ENCODE peak calls at places on chromosomes 3 and 15, in four cellular contexts. N is SK-N-SH, Y is epithelial cell of esophagus, U is tibial artery. O is an unnamed sample.

GRCh38 chr3:50442940-50443579 is 60.4 kb downstream of the CACNA2D2 start:
- DNase-seq in Y (no peak), N (no peak), U (no peak), O (no peak)

GRCh38 chr3:66993082-66993481 is 5.0 kb upstream of the KBTBD8 start:
- DNase-seq in U (no peak), Y (no peak), N (no peak), O (no peak)

GRCh38 chr3:112086857-112087524 is 802 bp downstream of the C3orf52 start:
- DNase-seq in N (no peak), U (no peak), Y (peak; percentile 82), O (no peak)

GRCh38 chr3:116020495-116020894 is 397.2 kb downstream of the GAP43 start:
- DNase-seq in U (no peak), N (no peak), Y (peak; percentile 86), O (no peak)

GRCh38 chr3:21705769-21706168 is 45.2 kb downstream of the ZNF385D start:
- DNase-seq in U (peak; percentile 57), Y (peak; percentile 78), N (no peak), O (no peak)

GRCh38 chr3:138945646-138946553 is 1.0 kb downstream of the FOXL2 start:
- DNase-seq in Y (peak; percentile 66), U (no peak), N (peak; percentile 79), O (no peak)

GRCh38 chr3:134231131-134231530 is 19.5 kb downstream of the RYK start:
- DNase-seq in U (no peak), Y (no peak), N (no peak), O (no peak)

GRCh38 chr3:48058089-48058488 is 41.9 kb upstream of the MAP4 start:
- DNase-seq in U (no peak), N (no peak), Y (no peak), O (no peak)

GRCh38 chr15:89870688-89871288 is 23.0 kb downstream of the AP3S2 start:
- DNase-seq in N (no peak), U (no peak), Y (no peak), O (no peak)

GRCh38 chr3:106172780-106173179 is 304.0 kb upstream of the CBLB start:
- DNase-seq in U (no peak), N (no peak), Y (no peak), O (peak; percentile 54)

GRCh38 chr3:159805411-159805772 is 183.2 kb upstream of the IL12A start:
- DNase-seq in U (no peak), N (no peak), Y (no peak), O (no peak)
- TF ChIP-seq CTCF in U (no peak), N (no peak), Y (no peak), O (no peak)

GRCh38 chr3:130895690-130896089 is 1.8 kb downstream of the ATP2C1 start:
- DNase-seq in U (no peak), N (no peak), Y (no peak), O (no peak)

GRCh38 chr3:130892759-130893239 is 1.1 kb upstream of the ATP2C1 start:
- DNase-seq in Y (peak; percentile 87), U (peak; percentile 73), N (peak; percentile 70), O (peak; percentile 64)

GRCh38 chr3:130894130-130894872 is 417 bp downstream of the ATP2C1 start:
- DNase-seq in U (peak; percentile 35), Y (peak; percentile 27), N (peak; percentile 75), O (peak; percentile 38)

GRCh38 chr3:130894873-130895330 is 1.0 kb downstream of the ATP2C1 start:
- DNase-seq in U (no peak), N (no peak), Y (peak; percentile 13), O (no peak)

GRCh38 chr3:130893240-130894129 is at the start of gene ATP2C1:
- DNase-seq in Y (peak; percentile 97), N (peak; percentile 95), U (peak; percentile 97), O (peak; percentile 95)
- TF ChIP-seq CTCF in Y (no peak), N (peak; percentile 2), U (no peak), O (no peak)

GRCh38 chr3:36843065-36844051 is 79.0 kb upstream of the DCLK3 start:
- DNase-seq in N (peak; percentile 43), U (no peak), Y (peak; percentile 57), O (peak; percentile 40)
- TF ChIP-seq CTCF in N (peak; percentile 55), U (peak; percentile 16), Y (peak; percentile 78), O (peak; percentile 48)

GRCh38 chr3:159271799-159272512 is 470.1 kb downstream of the MFSD1 start:
- DNase-seq in Y (no peak), N (no peak), U (no peak), O (no peak)

GRCh38 chr3:159263750-159264561 is 462.1 kb downstream of the MFSD1 start:
- DNase-seq in Y (peak; percentile 66), N (peak; percentile 42), U (no peak), O (peak; percentile 19)

GRCh38 chr3:159265705-159266104 is 463.9 kb downstream of the MFSD1 start:
- DNase-seq in N (peak; percentile 32), Y (no peak), U (no peak), O (no peak)

GRCh38 chr3:159266779-159267178 is 464.9 kb downstream of the MFSD1 start:
- DNase-seq in N (peak; percentile 24), U (no peak), Y (peak; percentile 72), O (no peak)
- TF ChIP-seq CTCF in N (peak; percentile 44), U (no peak), Y (peak; percentile 48), O (peak; percentile 4)

GRCh38 chr3:127305499-127305898 is 17.7 kb upstream of the PRR20G start:
- DNase-seq in N (peak; percentile 69), Y (no peak), U (no peak), O (no peak)

GRCh38 chr3:127307918-127308317 is 20.1 kb upstream of the PRR20G start:
- DNase-seq in Y (no peak), N (no peak), U (no peak), O (no peak)

GRCh38 chr3:127307431-127307830 is 19.6 kb upstream of the PRR20G start:
- DNase-seq in N (no peak), Y (no peak), U (no peak), O (peak; percentile 44)

GRCh38 chr3:127306361-127307112 is 18.7 kb upstream of the PRR20G start:
- DNase-seq in N (no peak), U (no peak), Y (no peak), O (no peak)

DNA sequence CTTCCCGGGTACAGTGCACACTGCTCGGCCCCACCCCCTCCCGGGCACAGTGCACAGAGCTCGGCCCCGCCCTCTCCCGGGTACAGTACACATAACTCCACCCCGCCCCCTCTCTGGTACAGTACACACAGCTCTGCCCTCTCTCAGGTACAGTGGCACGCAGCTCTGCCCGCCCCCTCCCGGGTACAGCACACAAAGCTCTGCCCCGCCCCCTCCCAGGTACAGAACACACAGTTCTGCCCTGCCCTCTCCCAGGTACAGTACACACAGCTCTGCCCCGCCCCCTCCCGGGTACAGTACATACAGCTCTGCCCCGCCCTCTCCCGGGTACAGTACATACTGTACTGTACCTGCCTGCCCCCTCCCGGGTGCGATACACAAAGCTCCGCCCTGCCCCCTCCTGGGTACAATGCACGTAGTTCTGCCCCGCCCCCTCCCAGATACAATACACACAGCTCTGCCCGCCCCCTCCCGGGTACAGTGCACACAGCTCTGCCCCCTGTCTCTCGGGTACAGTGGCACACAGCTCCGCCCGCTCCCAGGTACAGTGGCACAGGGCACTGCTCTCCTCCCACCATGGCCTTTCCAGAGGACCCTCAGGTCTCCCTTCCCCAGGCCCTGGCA is 16.4 kb upstream of the PRR20G start:
- DNase-seq in U (no peak), N (peak; percentile 80), Y (peak; percentile 74), O (no peak)
- TF ChIP-seq CTCF in U (no peak), N (no peak), Y (no peak), O (no peak)

O was measured in GM10248.